ENCODE peak calls at places on chromosomes 16 and 17, in eight cellular contexts. I is upper lobe of right lung, H is cardiac fibroblast, Q is tibial nerve, D is lower leg skin, C is kidney epithelial cell, L is BE2C, N is nephron progenitor cell. G is an unnamed sample.

GRCh38 chr17:48633266-48633816 is 7.2 kb upstream of the HOXB9 start:
- DNase-seq in H (no peak), N (peak; percentile 68), L (no peak), D (no peak), Q (no peak), C (no peak), I (peak; percentile 59), G (no peak)

GRCh38 chr17:35906559-35907265 is 23.9 kb downstream of the RDM1 start:
- DNase-seq in H (peak; percentile 45), Q (no peak), L (no peak), N (no peak), C (no peak), D (no peak), I (no peak), G (no peak)

GRCh38 chr16:63171545-63171944 is 1135.3 kb upstream of the CDH8 start:
- DNase-seq in C (no peak), Q (no peak), H (no peak), I (no peak), N (no peak), L (no peak), D (no peak), G (no peak)

GRCh38 chr16:66695935-66696668 is 441 bp downstream of the CMTM4 start:
- DNase-seq in I (peak; percentile 86), D (peak; percentile 91), N (peak; percentile 25), Q (no peak), H (no peak), L (peak; percentile 14), C (no peak), G (no peak)

GRCh38 chr16:49513040-49513439 is 139.4 kb downstream of the C16orf78 start:
- DNase-seq in I (peak; percentile 6), L (peak; percentile 44), N (no peak), H (peak; percentile 20), C (no peak), D (no peak), Q (no peak), G (no peak)

GRCh38 chr16:66099261-66099660 is 267.2 kb upstream of the CDH5 start:
- DNase-seq in C (no peak), N (no peak), H (no peak), Q (no peak), L (no peak), I (no peak), D (no peak), G (peak; percentile 12)

GRCh38 chr16:9079430-9079812 is 12.0 kb upstream of the HAPSTR1 start:
- DNase-seq in C (no peak), H (no peak), Q (no peak), N (no peak), D (no peak), I (no peak), L (no peak), G (no peak)

GRCh38 chr17:57665128-57665527 is 80.0 kb downstream of the CCDC182 start:
- DNase-seq in H (no peak), C (no peak), L (peak; percentile 73), I (peak; percentile 23), N (no peak), Q (no peak), D (peak; percentile 59), G (no peak)

GRCh38 chr17:57911834-57912673 is 43.2 kb downstream of the CUEDC1 start:
- DNase-seq in N (peak; percentile 59), Q (peak; percentile 81), D (peak; percentile 96), L (peak; percentile 60), H (peak; percentile 67), I (peak; percentile 89), C (no peak), G (no peak)

DNA sequence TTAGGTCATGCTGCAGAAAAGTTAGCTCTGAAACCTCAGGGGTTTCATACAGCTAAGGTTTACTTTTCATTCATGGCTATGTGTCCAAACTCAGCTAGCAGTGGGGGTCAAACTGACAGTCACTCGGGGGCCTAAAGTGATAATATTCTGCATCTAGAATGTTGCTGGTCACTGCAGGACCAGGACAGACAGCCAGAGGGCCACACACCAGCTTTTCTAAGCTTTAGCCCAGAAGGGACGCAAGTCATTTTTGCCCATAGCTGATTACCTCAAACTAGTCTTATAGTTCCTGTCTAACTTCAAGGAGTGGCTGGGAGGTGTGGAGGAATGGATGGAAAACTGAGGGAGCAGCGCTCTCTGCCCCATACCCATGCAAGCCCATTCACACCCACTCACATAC is 163.0 kb upstream of the NLRP1 start:
- DNase-seq in C (no peak), I (no peak), H (no peak), Q (no peak), N (no peak), L (no peak), D (no peak), G (no peak)
- TF ChIP-seq CTCF in C (peak; percentile 20), I (no peak), H (peak; percentile 17), Q (no peak), N (no peak), L (no peak), D (no peak), G (no peak)

GRCh38 chr16:50839920-50840729 is 98.2 kb downstream of the CYLD start:
- DNase-seq in D (peak; percentile 61), Q (no peak), N (no peak), I (no peak), C (no peak), L (no peak), H (no peak), G (no peak)
- TF ChIP-seq CTCF in D (no peak), Q (no peak), N (no peak), I (no peak), C (no peak), L (no peak), H (no peak), G (no peak)

DNA sequence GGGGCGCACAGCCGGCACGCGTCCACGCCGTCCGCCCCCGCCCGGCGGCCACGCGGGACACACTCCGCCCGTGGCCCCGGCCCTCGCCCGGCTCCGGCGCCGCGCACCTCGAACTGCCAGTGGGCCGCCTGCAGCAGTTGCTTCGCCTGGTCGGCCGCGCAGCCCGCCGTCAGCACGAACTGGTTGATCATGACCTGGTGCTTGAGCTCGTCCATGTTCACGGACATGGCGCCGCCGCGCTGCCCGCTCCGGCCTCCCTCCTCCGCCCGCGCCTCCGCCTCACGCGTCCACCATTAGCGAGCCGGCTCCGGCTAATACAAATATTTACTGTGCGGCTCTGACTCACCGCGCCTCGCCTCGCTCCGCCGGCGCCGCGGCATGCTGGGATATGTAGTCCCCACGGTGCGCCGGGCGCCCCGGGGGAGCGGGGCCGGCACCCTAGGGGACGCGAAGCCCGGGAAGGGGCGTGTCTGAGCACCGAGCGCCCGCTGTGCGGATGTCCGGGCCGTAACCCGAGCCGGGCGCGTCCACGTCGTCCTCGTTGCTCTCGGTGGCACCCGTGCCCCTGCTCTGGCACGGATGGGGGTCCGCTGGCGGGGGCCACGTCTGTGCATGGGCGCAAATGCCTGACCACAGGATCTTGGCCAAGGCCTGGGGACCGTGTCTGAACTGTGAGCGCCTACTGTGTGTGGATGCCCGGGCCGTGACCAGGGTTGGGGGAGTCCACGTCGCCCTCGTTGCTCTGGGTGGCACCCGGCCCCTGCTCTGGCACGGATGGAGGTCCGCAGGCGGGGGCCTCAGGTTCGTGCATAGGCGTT is at the start of gene UBALD1:
- DNase-seq in N (peak; percentile 85), C (peak; percentile 49), H (peak; percentile 90), L (peak; percentile 91), I (peak; percentile 93), Q (peak; percentile 75), D (peak; percentile 96), G (peak; percentile 87)
- TF ChIP-seq CTCF in N (no peak), C (no peak), H (no peak), L (no peak), I (no peak), Q (no peak), D (no peak), G (no peak)

DNA sequence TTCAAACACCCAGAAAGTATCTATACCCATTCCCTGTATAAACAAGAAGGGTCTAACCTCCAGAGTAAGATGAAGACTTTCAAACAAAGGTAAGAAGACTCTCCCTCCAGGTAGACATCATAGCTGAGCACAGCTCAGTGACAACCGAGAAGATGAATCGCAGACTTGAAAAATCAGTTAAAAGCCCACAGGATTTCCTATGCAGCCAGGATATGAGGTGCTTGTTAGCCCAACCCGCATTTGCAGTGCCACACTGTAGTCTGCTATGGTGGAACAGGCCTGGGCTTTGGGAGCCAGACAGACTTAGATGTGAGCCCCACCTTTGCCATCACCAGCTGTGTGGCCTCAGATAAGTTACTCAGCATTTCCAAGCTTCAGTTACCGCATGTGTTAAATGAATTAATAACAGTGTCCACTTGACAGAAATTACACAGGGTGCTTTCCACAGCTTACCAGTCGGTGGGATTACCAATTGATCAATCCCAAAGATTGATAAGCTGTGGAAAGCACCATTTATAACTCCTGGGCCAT is 204.4 kb upstream of the HS3ST3A1 start:
- DNase-seq in H (no peak), L (no peak), N (no peak), Q (no peak), I (no peak), C (no peak), D (no peak), G (no peak)
- TF ChIP-seq CTCF in H (no peak), L (no peak), N (no peak), Q (no peak), I (no peak), C (no peak), D (no peak), G (no peak)

DNA sequence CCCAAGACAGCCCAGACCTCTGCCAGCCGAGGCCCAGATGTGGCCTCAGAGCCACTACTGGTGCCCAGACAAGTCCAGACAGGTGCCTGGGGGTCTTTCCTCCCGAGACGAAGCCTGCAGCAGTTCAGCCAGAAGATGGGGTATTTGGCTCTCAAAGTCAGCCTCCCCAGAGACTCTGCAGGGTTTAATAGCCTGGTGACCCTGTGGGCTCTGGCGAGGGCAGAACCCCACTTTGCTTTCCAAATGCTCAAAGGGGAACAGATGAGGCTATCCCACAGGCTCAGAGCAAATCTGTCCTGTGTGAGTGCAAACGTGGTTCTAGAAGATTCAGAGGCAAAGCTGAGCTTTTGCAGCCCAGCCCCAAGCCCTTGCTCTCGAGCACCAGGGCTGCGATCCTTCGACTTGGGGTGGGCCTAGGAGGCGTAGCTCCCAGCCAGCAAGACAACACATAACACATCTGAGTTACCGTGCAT is 236.0 kb downstream of the MRTFB start:
- DNase-seq in I (no peak), N (no peak), L (no peak), H (no peak), C (no peak), D (no peak), Q (no peak), G (no peak)
- TF ChIP-seq CTCF in I (no peak), N (no peak), L (no peak), H (no peak), C (no peak), D (no peak), Q (no peak), G (no peak)

GRCh38 chr17:69358688-69359596 is 32.0 kb upstream of the ABCA5 start:
- DNase-seq in Q (no peak), H (no peak), N (peak; percentile 10), D (no peak), C (no peak), L (no peak), I (no peak), G (no peak)
- TF ChIP-seq CTCF in Q (no peak), H (no peak), N (peak; percentile 18), D (no peak), C (peak; percentile 24), L (peak; percentile 31), I (no peak), G (peak; percentile 52)

DNA sequence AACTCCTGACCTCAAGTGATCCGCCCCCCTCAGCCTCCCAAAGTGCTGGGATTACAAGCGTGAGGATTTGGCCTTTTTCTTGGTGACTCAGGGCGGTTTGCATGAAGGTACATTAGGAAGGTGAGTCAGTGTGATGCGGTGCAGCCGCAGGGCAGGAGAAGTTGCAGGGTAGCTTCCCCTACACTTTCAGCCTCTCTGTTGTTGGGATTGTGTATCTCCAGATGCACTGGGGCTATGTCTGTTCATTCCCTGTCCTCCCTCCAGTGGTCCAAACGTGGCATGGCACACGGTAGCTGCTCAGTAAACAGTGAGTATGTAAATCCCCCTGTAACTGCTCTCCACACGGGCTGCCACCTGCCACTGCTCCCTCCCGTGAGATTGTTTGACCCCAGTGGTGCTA is 109.1 kb upstream of the CDC42EP4 start:
- DNase-seq in C (no peak), D (no peak), Q (no peak), N (no peak), L (no peak), H (peak; percentile 18), I (no peak), G (no peak)
- TF ChIP-seq CTCF in C (peak; percentile 10), D (no peak), Q (no peak), N (no peak), L (peak; percentile 51), H (peak; percentile 21), I (no peak), G (no peak)